ENCODE peak calls at places on chromosomes 12 and 14, in seven cellular contexts. N is nephron progenitor cell, F is tibial nerve, Y is esophagus muscularis mucosa, E is astrocyte of the spinal cord, M is foreskin fibroblast, U is gastrocnemius medialis. K is an unnamed sample.

GRCh38 chr12:13570005-13570694 is 373.6 kb downstream of the EMP1 start:
- DNase-seq in N (no peak), F (no peak), Y (no peak), E (no peak), M (peak; percentile 9), U (no peak), K (no peak)

GRCh38 chr12:87756111-87756510 is 273.1 kb downstream of the C12orf50 start:
- DNase-seq in N (no peak), F (no peak), Y (no peak), E (peak; percentile 98), M (peak; percentile 47), U (no peak), K (no peak)

GRCh38 chr12:127455347-127456265 is 811.4 kb upstream of the TMEM132C start:
- DNase-seq in N (peak; percentile 51), F (no peak), Y (no peak), E (no peak), M (no peak), U (no peak), K (no peak)

GRCh38 chr14:59020382-59020781 is 168.1 kb upstream of the DAAM1 start:
- DNase-seq in N (no peak), F (peak; percentile 31), Y (no peak), E (peak; percentile 43), M (peak; percentile 18), U (no peak), K (no peak)

GRCh38 chr14:105860615-105861580 is 334.5 kb downstream of the TMEM121 start:
- DNase-seq in N (no peak), F (no peak), Y (no peak), E (no peak), M (no peak), U (peak; percentile 3), K (no peak)

GRCh38 chr12:128909653-128910052 is 56.4 kb downstream of the GLT1D1 start:
- DNase-seq in N (no peak), F (no peak), Y (no peak), E (no peak), M (no peak), U (no peak), K (no peak)

GRCh38 chr12:55629058-55629841 is 7.4 kb upstream of the OR10P1 start:
- DNase-seq in N (no peak), F (no peak), Y (no peak), E (no peak), M (no peak), U (no peak), K (no peak)

GRCh38 chr14:51248041-51248987 is 8.3 kb downstream of the TMX1 start:
- DNase-seq in N (no peak), F (no peak), Y (no peak), E (no peak), M (no peak), U (no peak), K (no peak)

DNA sequence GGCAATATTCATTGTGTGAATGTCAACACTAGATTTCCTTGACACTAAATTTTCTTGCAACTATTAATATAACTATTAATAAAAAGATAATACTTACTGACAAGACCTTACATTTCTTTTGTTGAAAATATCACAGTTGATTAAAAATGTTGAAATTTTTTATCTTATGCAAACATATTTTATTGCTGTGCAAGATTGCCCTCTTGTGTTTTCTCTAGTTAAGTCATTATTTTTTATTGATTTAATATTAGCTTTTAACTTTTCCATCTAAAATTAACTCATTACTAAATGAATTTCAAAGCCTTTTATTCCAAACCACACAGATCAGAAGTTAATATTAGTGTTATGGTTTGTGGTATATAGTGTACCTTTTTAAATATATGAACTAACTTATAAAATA is 11.7 kb upstream of the NAA30 start:
- DNase-seq in N (no peak), F (no peak), Y (no peak), E (peak; percentile 15), M (no peak), U (no peak), K (no peak)
- TF ChIP-seq CTCF in N (no peak), F (no peak), Y (no peak), E (peak; percentile 11), M (no peak), U (no peak), K (peak; percentile 46)

DNA sequence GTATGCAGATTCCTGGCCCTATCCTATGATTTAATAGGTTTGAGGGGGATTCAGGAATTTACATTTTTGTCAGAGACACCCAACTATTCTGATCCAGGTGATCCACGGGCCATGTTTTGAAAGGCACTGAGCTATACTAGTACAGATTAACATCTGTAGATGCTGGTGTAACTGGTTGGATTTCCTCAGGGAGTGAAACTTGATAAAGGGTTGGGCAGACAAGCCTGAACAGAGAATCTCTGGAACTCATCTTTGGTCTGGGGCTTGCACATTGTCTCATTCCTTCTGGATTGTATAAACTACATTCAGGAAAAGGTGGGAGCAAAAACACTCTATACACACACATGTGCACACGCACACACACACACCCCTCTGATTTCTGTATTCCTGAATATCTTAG is 104.7 kb downstream of the SLC38A1 start:
- DNase-seq in N (no peak), F (no peak), Y (no peak), E (no peak), M (no peak), U (no peak), K (no peak)
- TF ChIP-seq CTCF in N (no peak), F (no peak), Y (no peak), E (no peak), M (no peak), U (no peak), K (no peak)

DNA sequence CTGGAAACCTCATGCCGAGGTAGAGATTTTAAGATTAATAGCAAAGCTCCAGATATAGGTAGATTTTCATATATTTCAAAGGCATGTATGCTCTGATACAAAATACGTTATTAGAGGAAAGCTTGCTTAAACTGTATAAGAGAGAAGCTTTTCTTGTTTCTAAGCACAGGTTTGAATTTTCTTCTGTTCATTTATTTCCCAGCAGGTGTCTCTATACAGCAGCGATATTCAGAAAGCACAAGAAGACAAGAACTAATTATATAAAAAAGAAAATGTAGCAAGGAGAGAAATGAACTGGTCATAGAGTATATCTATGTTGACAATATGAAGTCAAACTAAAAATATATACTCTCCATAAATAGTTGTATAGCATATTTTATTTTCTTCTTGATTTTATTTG is 307.4 kb upstream of the NOVA1 start:
- DNase-seq in N (no peak), F (no peak), Y (no peak), E (no peak), M (no peak), U (no peak), K (no peak)
- TF ChIP-seq CTCF in N (no peak), F (no peak), Y (no peak), E (no peak), M (no peak), U (no peak), K (peak; percentile 50)

DNA sequence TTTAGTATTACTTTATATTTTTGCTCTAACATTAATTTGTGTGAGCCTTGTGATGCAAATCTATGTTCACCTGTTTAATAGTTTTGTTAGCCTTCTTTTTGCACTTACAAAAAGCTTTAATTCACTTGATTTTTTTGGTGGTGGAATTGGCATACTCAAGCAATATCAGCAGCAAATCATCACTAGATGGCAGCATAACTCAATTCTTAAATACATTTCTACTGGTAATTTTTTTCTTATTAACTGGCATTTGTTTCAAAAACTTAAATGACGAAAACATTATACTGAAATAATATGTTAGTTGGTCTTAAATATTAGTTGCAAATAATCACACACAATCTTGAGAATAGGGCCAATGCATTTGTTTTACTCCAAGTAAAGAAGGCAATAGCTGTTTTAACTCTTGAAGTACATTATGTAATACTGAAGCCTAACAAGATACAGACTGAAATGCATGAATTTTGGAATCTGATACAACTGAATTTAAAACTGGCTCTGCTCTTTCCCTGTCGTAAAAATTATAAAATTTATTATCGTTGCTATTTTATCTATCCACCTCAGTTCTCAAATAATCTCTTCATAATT is 151.5 kb downstream of the ATXN7L3B start:
- DNase-seq in N (no peak), F (no peak), Y (no peak), E (peak; percentile 71), M (peak; percentile 27), U (no peak), K (no peak)
- TF ChIP-seq CTCF in N (peak; percentile 59), F (peak; percentile 26), Y (no peak), E (peak; percentile 54), M (peak; percentile 45), U (peak; percentile 18), K (peak; percentile 82)

GRCh38 chr12:110934093-110934852 is 13.9 kb upstream of the MYL2 start:
- DNase-seq in N (no peak), F (no peak), Y (no peak), E (no peak), M (no peak), U (peak; percentile 84), K (no peak)

GRCh38 chr12:110933326-110933974 is 13.1 kb upstream of the MYL2 start:
- DNase-seq in N (no peak), F (no peak), Y (no peak), E (no peak), M (no peak), U (no peak), K (no peak)

GRCh38 chr12:110930348-110931314 is 10.3 kb upstream of the MYL2 start:
- DNase-seq in N (no peak), F (no peak), Y (no peak), E (no peak), M (no peak), U (no peak), K (no peak)

GRCh38 chr12:110931315-110931728 is 10.9 kb upstream of the MYL2 start:
- DNase-seq in N (no peak), F (no peak), Y (no peak), E (no peak), M (no peak), U (peak; percentile 75), K (no peak)

DNA sequence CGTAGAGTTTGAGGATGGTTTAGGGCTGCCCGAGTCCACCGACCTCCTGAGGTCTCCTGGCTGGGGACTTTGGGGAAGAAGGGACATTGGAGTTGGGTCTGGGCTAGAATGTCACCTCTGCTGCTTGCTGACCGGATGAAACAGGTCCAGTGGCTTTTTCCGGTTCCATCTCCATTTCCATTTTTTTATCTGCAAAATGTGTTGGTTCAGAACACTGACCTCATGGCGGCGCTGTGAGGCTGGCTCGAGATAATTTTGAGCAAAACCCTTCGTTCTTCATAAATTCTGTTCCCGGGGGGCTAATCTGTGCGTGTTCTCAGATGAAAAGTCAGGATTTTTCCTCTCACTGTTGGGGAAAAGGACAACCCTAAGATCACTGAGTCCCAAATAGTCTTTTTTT is 11.7 kb upstream of the MYL2 start:
- DNase-seq in N (peak; percentile 29), F (no peak), Y (no peak), E (no peak), M (no peak), U (no peak), K (peak; percentile 19)
- TF ChIP-seq CTCF in N (peak; percentile 36), F (no peak), Y (no peak), E (peak; percentile 43), M (peak; percentile 14), U (no peak), K (peak; percentile 38)

GRCh38 chr12:18589316-18589715 is 148.5 kb downstream of the PLCZ1 start:
- DNase-seq in N (no peak), F (no peak), Y (no peak), E (peak; percentile 4), M (no peak), U (no peak), K (no peak)
- TF ChIP-seq CTCF in N (no peak), F (no peak), Y (no peak), E (peak; percentile 28), M (no peak), U (no peak), K (no peak)

K was measured in neural crest cell.